ENCODE peak calls at places on chromosome 15, in four cellular contexts. V, A, Q and F are unnamed samples.

GRCh38 chr15:33735143-33735542 is 233.2 kb upstream of the CHRM5 start:
- DNase-seq in A (no peak), V (no peak), Q (no peak), F (no peak)

GRCh38 chr15:99361541-99362185 is 110.4 kb downstream of the LRRC28 start:
- DNase-seq in A (peak), V (peak), Q (peak), F (peak)

GRCh38 chr15:35206060-35206675 is 121.1 kb upstream of the NANOGP8 start:
- DNase-seq in Q (peak), V (peak), A (peak), F (peak)

GRCh38 chr15:70101459-70102113 is 3.9 kb upstream of the TLE3 start:
- DNase-seq in V (peak), Q (peak), A (peak), F (peak)

GRCh38 chr15:85591622-85592021 is 203.1 kb downstream of the KLHL25 start:
- DNase-seq in Q (no peak), A (no peak), V (no peak), F (no peak)

GRCh38 chr15:85689729-85690128 is 105.0 kb downstream of the KLHL25 start:
- DNase-seq in V (peak), A (peak), Q (peak), F (peak)

GRCh38 chr15:70299931-70300858 is 202.5 kb upstream of the TLE3 start:
- DNase-seq in V (no peak), Q (peak), A (no peak), F (no peak)

GRCh38 chr15:41942886-41943285 is 29.5 kb downstream of the EHD4 start:
- DNase-seq in Q (no peak), V (no peak), A (no peak), F (no peak)

GRCh38 chr15:57281357-57281756 is 94.9 kb upstream of the CGNL1 start:
- DNase-seq in Q (no peak), A (no peak), V (no peak), F (no peak)

GRCh38 chr15:69056365-69056764 is 41.9 kb downstream of the NOX5 start:
- DNase-seq in Q (peak), A (no peak), V (no peak), F (peak)

GRCh38 chr15:69060041-69060481 is 45.6 kb downstream of the NOX5 start:
- DNase-seq in Q (no peak), V (no peak), A (no peak), F (no peak)

GRCh38 chr15:69061414-69061842 is 46.9 kb downstream of the NOX5 start:
- DNase-seq in A (no peak), Q (no peak), V (no peak), F (no peak)

GRCh38 chr15:69060744-69061143 is 46.2 kb downstream of the NOX5 start:
- DNase-seq in Q (no peak), V (no peak), A (no peak), F (peak)

GRCh38 chr15:69059170-69059943 is 44.9 kb downstream of the NOX5 start:
- DNase-seq in A (peak), V (peak), Q (peak), F (peak)
- H3K4me3 ChIP-seq in A (no peak), V (peak), Q (no peak), F (no peak)

DNA sequence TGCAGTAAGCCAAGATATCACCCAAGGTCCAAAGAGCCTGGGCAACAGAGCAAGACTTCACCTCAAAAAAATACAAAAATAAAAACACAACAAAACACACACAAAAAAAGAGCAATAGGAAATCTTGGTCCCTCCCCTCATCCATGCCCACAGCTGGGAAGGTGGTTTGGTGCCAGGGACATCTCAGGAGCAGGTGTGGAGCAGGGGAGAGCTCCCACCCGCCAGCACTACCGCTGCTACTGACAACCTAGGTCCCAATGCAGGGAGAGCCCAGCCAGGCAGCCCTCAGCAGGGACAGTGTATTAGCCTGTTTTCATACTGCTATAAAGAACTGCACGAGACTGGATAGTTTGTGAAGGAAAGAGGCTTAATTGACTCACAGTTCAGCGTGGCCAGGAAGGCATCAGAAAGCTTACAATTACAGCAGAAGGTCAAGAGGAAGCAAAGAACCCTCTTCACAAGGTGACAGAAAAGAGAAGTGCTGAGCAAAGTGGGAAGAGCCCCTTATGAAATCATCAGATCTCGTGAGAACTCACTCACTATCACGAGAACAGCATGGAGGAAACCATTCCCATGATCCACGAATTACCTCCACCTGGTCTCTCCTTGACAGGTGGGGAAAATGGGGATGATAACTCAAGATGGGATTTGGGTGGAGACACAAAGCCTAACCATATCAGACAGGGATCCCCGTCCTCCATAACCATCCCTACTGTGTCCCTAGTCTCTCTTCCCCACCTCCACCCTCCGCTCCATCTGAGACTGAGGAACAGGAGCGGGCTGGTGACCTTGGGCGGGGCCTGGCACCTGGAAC is 218.6 kb downstream of the TBC1D2B start:
- DNase-seq in A (no peak), V (no peak), Q (no peak), F (no peak)
- H3K4me3 ChIP-seq in A (no peak), V (no peak), Q (no peak), F (no peak)

GRCh38 chr15:22243440-22244130 is 163.3 kb downstream of the OR4M2 start:
- DNase-seq in V (no peak), Q (no peak), A (no peak), F (no peak)
- H3K4me3 ChIP-seq in V (no peak), Q (no peak), A (no peak), F (no peak)

DNA sequence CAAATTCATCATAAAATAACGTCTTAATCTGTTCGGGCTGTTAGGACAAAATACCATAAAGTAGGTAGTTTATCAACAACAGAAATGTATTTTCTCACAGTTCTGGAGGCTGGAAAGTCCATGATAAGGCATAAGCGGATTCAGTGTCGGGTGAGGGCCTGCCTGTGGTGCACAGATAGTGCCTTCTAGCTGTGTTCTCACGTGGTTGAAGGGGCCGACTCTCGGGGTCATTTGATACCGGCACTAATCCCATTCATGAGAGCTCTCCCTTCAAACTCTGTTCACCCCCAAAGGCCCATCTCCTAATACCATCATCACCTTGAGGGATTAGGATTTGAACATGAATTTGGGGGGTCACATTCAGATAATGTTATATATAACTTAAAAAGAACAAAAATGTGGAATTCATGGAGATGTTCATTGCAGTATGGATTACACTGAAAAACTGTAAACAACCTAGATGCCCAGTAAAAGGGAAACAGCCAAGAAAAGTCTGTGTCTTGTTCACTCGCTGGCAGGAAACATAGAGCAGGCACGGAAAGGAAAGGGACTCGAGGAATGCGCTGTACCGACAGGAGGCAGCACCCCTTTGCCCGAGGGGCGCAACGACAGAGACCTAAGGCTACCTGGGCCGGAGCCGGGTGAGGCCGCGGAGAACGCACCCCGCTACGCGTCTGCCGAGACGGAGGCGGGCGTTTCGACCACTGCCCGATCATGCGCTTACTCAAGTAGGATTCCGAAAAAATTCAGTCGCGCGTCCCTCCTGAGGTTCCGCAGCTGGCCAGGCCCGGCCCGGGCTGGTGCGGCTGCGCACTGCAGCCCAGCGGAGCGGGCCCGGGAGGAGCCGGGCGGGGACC is 1.1 kb upstream of the MAN2A2 start:
- DNase-seq in Q (peak), A (peak), V (peak), F (peak)
- H3K4me3 ChIP-seq in Q (peak), A (peak), V (peak), F (peak)

GRCh38 chr15:88995449-88995848 is 82.3 kb upstream of the MFGE8 start:
- DNase-seq in Q (peak), V (no peak), A (peak), F (no peak)
- H3K4me3 ChIP-seq in Q (no peak), V (no peak), A (no peak), F (no peak)

GRCh38 chr15:90006217-90007088 is 5.3 kb downstream of the ZNF710 start:
- DNase-seq in A (no peak), V (no peak), Q (no peak), F (no peak)
- H3K4me3 ChIP-seq in A (no peak), V (no peak), Q (no peak), F (no peak)

DNA sequence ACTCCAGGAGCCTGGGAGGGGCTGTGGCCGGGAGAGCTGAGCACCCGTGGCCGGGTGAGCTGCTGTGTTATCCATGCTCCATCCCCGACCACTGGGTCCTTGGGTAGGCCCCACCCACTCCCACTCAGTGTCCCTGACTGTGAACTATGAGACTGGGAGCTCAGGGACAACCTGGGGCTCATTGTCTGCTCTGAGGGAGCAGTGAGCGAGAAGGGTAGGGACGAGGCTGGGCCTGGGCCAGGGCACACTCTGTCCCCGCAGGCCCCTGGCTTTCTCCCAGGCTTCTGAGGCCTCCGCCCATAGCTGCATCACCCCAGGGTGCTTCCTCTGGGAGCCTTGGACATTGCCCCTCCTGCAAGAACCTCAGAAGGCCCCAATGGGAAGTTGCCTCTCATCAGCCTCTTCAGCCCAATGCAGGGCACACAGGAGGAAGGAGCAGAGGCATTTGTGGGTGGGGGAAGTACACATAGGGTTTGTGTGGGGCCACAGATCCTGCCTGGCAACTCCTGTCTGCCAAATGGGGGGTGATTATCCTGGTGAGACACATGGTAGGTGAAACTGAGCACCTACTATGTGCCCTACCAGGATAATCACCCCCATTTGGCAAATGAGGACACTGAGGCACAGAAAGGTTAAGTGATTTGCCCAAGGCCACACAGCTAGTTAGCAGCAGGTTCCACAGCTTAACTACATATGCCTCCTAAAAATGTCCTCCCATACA is 2.4 kb downstream of the ANPEP start:
- DNase-seq in A (peak), Q (no peak), V (peak), F (no peak)
- H3K4me3 ChIP-seq in A (peak), Q (no peak), V (peak), F (no peak)

GRCh38 chr15:23866832-23867231 is 179.7 kb upstream of the NDN start:
- DNase-seq in Q (peak), V (no peak), A (peak), F (no peak)

DNA sequence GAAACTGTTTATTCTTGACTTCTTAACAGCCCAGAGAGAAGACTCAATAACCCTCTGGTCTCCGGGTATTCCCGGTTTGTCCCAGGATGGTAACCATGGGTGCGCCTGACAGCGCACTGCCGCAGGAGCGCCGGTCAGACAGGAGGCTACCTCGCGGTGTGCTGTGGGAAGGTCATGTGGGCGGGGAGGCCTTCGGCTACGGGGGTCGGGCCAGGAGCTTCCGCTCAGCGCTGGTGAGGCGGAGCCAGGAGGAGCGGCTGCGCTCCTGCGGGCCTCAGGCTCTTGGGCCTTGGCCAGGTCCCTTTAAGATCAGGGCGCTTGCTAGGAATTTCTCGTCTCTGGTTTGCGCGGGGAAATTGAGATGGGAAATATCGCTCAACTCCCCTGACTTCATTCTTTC is 182.3 kb upstream of the NDN start:
- DNase-seq in A (no peak), V (no peak), Q (peak), F (peak)
- H3K4me3 ChIP-seq in A (no peak), V (no peak), Q (no peak), F (no peak)

GRCh38 chr15:97521894-97522293 is 438.6 kb upstream of the ARRDC4 start:
- DNase-seq in V (no peak), Q (no peak), A (no peak), F (no peak)
- H3K4me3 ChIP-seq in V (peak), Q (no peak), A (no peak), F (no peak)

GRCh38 chr15:31024330-31024729 is 32.9 kb upstream of the MTMR10 start:
- DNase-seq in A (peak), V (peak), Q (peak), F (peak)
- H3K4me3 ChIP-seq in A (no peak), V (no peak), Q (no peak), F (no peak)